ENCODE peak calls at places on chromosomes 4 and X, in four cellular contexts. Q is CD8-positive, alpha-beta memory T cell; D is foreskin fibroblast; A is colonic mucosa. U is an unnamed sample.

GRCh38 chr4:113435893-113436292 is 325.6 kb downstream of the CAMK2D start:
- DNase-seq in Q (no peak), D (peak; percentile 78), A (peak; percentile 24), U (no peak)

GRCh38 chr4:7350396-7350795 is 84.3 kb downstream of the PSAPL1 start:
- DNase-seq in D (no peak), A (no peak), Q (no peak), U (no peak)

GRCh38 chr4:22487333-22487732 is 28.5 kb downstream of the ADGRA3 start:
- DNase-seq in D (no peak), A (no peak), Q (no peak), U (no peak)

GRCh38 chrX:69371159-69371558 is 133.0 kb upstream of the NALF2 start:
- DNase-seq in D (no peak), Q (no peak), A (no peak), U (no peak)

GRCh38 chr4:73421708-73422457 is 14.1 kb upstream of the AFP start:
- DNase-seq in A (no peak), Q (no peak), D (no peak), U (no peak)

GRCh38 chrX:78659955-78660354 is 827 bp upstream of the RTL3 start:
- DNase-seq in Q (no peak), D (no peak), A (no peak), U (no peak)

GRCh38 chrX:101749436-101749835 is 89.8 kb upstream of the ARMCX2 start:
- DNase-seq in A (no peak), Q (no peak), D (no peak), U (no peak)

GRCh38 chr4:141425124-141425523 is 204.4 kb downstream of the ZNF330 start:
- DNase-seq in D (peak; percentile 59), A (no peak), Q (no peak), U (no peak)

GRCh38 chr4:48623182-48623780 is 133.2 kb downstream of the ZAR1 start:
- DNase-seq in D (no peak), A (no peak), Q (no peak), U (no peak)

GRCh38 chr4:76194325-76194724 is 19.3 kb downstream of the SCARB2 start:
- DNase-seq in D (peak; percentile 90), Q (no peak), A (no peak), U (no peak)

GRCh38 chrX:103562801-103563200 is 22.5 kb upstream of the TCEAL4 start:
- DNase-seq in A (no peak), D (peak; percentile 20), Q (no peak), U (no peak)

GRCh38 chr4:173211222-173211621 is 42.6 kb downstream of the GALNT7 start:
- DNase-seq in Q (no peak), A (no peak), D (no peak), U (no peak)

GRCh38 chr4:76802546-76803021 is 95.4 kb downstream of the SOWAHB start:
- DNase-seq in D (no peak), A (no peak), Q (no peak), U (no peak)

GRCh38 chrX:40244980-40245379 is 147.2 kb upstream of the BCOR start:
- DNase-seq in D (no peak), A (no peak), Q (peak; percentile 14), U (no peak)

GRCh38 chrX:44440006-44440405 is 96.5 kb upstream of the EFHC2 start:
- DNase-seq in A (no peak), D (no peak), Q (no peak), U (no peak)

GRCh38 chr4:95536650-95537049 is 12.1 kb downstream of the UNC5C start:
- DNase-seq in D (no peak), Q (no peak), A (no peak), U (no peak)

GRCh38 chr4:54227261-54228063 is 1.6 kb upstream of the PDGFRA start:
- DNase-seq in Q (no peak), D (peak; percentile 73), A (no peak), U (no peak)

GRCh38 chr4:107823870-107824366 is 814 bp upstream of the SGMS2 start:
- DNase-seq in A (no peak), D (no peak), Q (no peak), U (no peak)

GRCh38 chr4:24671824-24672223 is 87.5 kb upstream of the DHX15 start:
- DNase-seq in A (no peak), D (no peak), Q (no peak), U (no peak)

GRCh38 chrX:34578237-34578636 is 78.8 kb downstream of the TMEM47 start:
- DNase-seq in A (no peak), Q (no peak), D (no peak), U (no peak)

GRCh38 chr4:39056023-39056422 is 6.0 kb upstream of the KLHL5 start:
- DNase-seq in D (no peak), A (no peak), Q (no peak), U (no peak)

GRCh38 chr4:22385615-22386014 is 130.3 kb downstream of the ADGRA3 start:
- DNase-seq in A (no peak), D (peak; percentile 57), Q (no peak), U (no peak)

GRCh38 chr4:152515678-152516077 is 20.2 kb downstream of the FBXW7 start:
- DNase-seq in D (peak; percentile 23), Q (no peak), A (no peak), U (no peak)

GRCh38 chr4:57854748-57855147 is 744.6 kb upstream of the IGFBP7 start:
- DNase-seq in D (no peak), Q (no peak), A (no peak), U (no peak)

GRCh38 chrX:40105791-40106676 is 8.3 kb upstream of the BCOR start:
- DNase-seq in Q (peak; percentile 63), D (no peak), A (peak; percentile 78), U (peak; percentile 82)

GRCh38 chr4:82380831-82381230 is 7.0 kb upstream of the HNRNPD start:
- DNase-seq in A (no peak), D (no peak), Q (no peak), U (no peak)

GRCh38 chr4:176882201-176882600 is 89.5 kb upstream of the VEGFC start:
- DNase-seq in A (no peak), D (no peak), Q (no peak), U (no peak)

GRCh38 chr4:17778431-17778830 is 3.0 kb downstream of the FAM184B start:
- DNase-seq in Q (no peak), A (no peak), D (no peak), U (no peak)

GRCh38 chr4:17785858-17786257 is 4.4 kb upstream of the FAM184B start:
- DNase-seq in Q (no peak), D (no peak), A (no peak), U (no peak)

GRCh38 chr4:17780461-17781071 is 855 bp downstream of the FAM184B start:
- DNase-seq in A (no peak), D (peak; percentile 13), Q (no peak), U (no peak)

GRCh38 chr4:17781831-17782287 is 438 bp upstream of the FAM184B start:
- DNase-seq in Q (no peak), D (no peak), A (no peak), U (no peak)

DNA sequence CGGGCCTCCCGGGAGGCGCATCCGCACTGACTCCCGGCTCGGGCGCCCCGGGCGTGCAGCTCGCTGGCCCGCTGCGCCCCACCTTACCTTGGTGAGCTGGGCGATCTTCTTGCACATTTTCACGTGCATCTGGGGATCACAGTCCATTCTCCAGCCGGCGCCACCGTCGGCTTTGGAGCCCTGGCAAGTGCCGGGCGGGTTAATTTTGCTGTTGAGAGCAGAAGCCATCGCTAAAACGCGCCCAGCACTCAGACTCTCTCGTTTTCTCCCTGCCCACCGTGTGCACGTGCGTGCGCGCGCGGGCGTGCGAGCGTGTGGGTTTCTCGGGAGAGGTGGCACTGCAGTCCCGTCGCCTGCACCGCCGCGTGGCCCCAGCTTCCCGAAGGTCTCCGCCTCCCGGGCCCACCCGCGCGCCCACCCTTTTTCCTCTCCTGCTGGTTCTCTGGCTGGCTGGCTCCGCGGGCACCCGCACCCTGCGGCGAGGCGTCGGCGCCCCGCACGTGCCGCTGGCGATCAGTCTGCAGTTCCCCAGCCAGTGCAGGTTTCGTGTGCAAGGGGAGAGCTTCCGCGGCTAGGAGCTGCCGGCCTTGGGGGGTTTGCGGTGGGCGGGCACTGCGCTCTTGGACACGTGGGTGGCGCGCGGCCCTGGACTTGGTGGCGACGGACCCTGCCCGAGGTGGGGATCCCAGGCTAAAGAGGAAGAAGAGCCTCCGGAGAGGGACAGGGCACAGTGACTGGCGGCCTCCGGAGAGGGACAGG is at the start of gene FAM184B:
- DNase-seq in D (no peak), Q (no peak), A (no peak), U (no peak)
- H3K4me3 ChIP-seq in D (peak within 1 kb of the TSS; percentile 49), Q (no peak within 1 kb of the TSS), A (peak within 1 kb of the TSS; percentile 22), U (peak within 1 kb of the TSS; percentile 38)

DNA sequence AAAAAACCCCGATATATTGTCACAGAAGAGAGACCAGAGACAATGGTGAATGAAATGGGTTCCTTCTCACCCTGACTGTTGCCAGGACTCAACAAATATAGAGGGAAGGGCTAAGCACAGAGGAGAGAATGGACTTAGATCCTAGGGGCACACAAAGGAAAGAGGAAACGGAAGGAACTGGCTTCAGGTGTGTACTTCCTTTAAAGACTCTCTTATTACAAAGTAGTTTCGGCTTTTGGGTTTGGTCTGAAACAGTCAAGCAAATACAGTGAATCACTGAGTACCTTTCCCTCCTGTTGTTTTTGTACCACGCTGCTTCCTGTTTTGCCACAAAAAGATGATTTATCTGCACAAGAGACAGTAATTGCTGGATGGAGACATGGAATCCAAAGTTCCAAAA is 46.1 kb upstream of the S100G start:
- DNase-seq in A (peak; percentile 25), Q (no peak), D (no peak), U (no peak)
- H3K4me3 ChIP-seq in A (no peak overlapping the region), Q (no peak overlapping the region), D (no peak overlapping the region), U (no peak overlapping the region)

GRCh38 chr4:40957281-40957680 is 207.5 kb downstream of the NSUN7 start:
- DNase-seq in D (no peak), A (no peak), Q (no peak), U (no peak)
- H3K4me3 ChIP-seq in D (no peak overlapping the region), A (no peak overlapping the region), Q (no peak overlapping the region), U (no peak overlapping the region)

DNA sequence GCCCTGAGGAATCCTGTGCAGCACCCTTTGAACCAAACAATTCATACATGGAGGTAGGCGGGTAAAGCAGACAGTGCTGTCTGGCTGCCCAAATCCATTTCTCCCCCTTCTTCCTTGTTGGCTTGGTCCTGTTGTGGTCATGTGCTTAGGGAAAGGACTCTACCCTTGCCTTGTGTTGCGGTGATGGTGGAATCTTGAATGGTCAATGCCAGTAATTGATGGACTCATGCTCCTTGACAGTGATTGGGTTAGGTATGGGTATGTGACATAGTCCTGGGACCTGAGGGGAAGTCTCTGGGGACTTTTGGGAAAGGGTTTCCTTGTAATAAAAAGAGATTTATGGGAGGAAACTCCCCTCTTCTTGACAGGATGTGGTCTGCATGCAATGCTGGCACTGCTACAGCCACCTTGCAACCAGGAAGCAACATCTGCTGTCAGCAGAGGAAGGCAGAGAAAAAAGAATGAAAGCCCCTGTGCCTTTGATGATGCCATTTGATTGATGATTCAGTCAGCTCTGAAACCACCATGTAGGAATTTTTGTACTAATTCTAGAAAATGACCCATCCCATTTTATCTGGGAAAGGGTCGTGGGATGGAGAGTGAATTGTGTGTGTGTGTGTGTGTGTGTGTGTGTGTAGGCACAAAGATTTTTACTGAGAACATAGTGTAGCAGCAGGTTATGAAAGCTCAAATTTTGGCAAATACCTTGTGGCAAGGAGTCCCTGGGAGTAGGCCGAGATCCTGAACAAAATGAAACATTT is 30.0 kb upstream of the HUWE1 start:
- DNase-seq in A (no peak), D (peak; percentile 11), Q (peak; percentile 57), U (peak; percentile 70)
- H3K4me3 ChIP-seq in A (no peak overlapping the region), D (no peak overlapping the region), Q (peak overlapping the region; percentile 51), U (no peak overlapping the region)